ENCODE peak calls at places on chromosomes 5 and 9, in nine cellular contexts. B is T follicular helper cell, E is fibroblast of the conjunctiva, V is choroid plexus epithelial cell, N is skeletal muscle cell, K is midbrain, X is astrocyte of the spinal cord, J is germinal center, M is GM04504. L is an unnamed sample.

GRCh38 chr5:78624011-78624541 is 24.5 kb downstream of the LHFPL2 start:
- DNase-seq in B (no peak), E (no peak), V (no peak), N (no peak), K (peak), X (no peak), J (no peak), M (no peak), L (no peak)

GRCh38 chr9:134940236-134941208 is 22.8 kb upstream of the FCN1 start:
- DNase-seq in B (no peak), E (no peak), V (no peak), N (no peak), K (no peak), X (no peak), J (no peak), M (no peak), L (no peak)

GRCh38 chr5:96662725-96663513 is 743 bp downstream of the CAST start:
- DNase-seq in B (peak), E (peak), V (peak), N (peak), K (peak), X (peak), J (peak), M (peak), L (peak)

GRCh38 chr9:118693645-118694044 is 675.6 kb downstream of the BRINP1 start:
- DNase-seq in B (no peak), E (no peak), V (peak), N (no peak), K (no peak), X (no peak), J (no peak), M (no peak), L (no peak)

GRCh38 chr9:128685636-128686489 is 3.2 kb upstream of the SET start:
- DNase-seq in B (no peak), E (no peak), V (no peak), N (no peak), K (no peak), X (no peak), J (peak), M (no peak), L (no peak)

GRCh38 chr5:119280380-119280779 is 75.4 kb upstream of the TNFAIP8 start:
- DNase-seq in B (no peak), E (no peak), V (no peak), N (no peak), K (no peak), X (no peak), J (no peak), M (no peak), L (no peak)

GRCh38 chr9:73023025-73023541 is 70.2 kb upstream of the ALDH1A1 start:
- DNase-seq in B (peak), E (peak), V (peak), N (peak), K (peak), X (peak), J (peak), M (peak), L (peak)

GRCh38 chr5:96905864-96906263 is 29.6 kb downstream of the ERAP2 start:
- DNase-seq in B (no peak), E (no peak), V (no peak), N (no peak), K (no peak), X (no peak), J (no peak), M (no peak), L (no peak)

GRCh38 chr5:69271376-69271775 is 36.7 kb downstream of the CDK7 start:
- DNase-seq in B (no peak), E (no peak), V (peak), N (no peak), K (no peak), X (peak), J (no peak), M (peak), L (no peak)

GRCh38 chr5:151627650-151628049 is 36.5 kb upstream of the FAT2 start:
- DNase-seq in B (no peak), E (no peak), V (no peak), N (no peak), K (no peak), X (no peak), J (no peak), M (no peak), L (no peak)

GRCh38 chr5:75349663-75350062 is 12.6 kb downstream of the HMGCR start:
- DNase-seq in B (no peak), E (no peak), V (no peak), N (no peak), K (no peak), X (no peak), J (no peak), M (no peak), L (no peak)

GRCh38 chr5:116237917-116238502 is 153.2 kb downstream of the COMMD10 start:
- DNase-seq in B (no peak), E (no peak), V (peak), N (no peak), K (no peak), X (no peak), J (no peak), M (peak), L (no peak)

GRCh38 chr9:130698514-130698913 is 4.9 kb downstream of the EXOSC2 start:
- DNase-seq in B (no peak), E (no peak), V (peak), N (no peak), K (no peak), X (peak), J (no peak), M (no peak), L (no peak)

GRCh38 chr5:32814141-32814540 is 103.0 kb downstream of the NPR3 start:
- DNase-seq in B (no peak), E (no peak), V (peak), N (no peak), K (no peak), X (no peak), J (no peak), M (no peak), L (no peak)

GRCh38 chr5:6166698-6167394 is 211.5 kb downstream of the MED10 start:
- DNase-seq in B (no peak), E (no peak), V (no peak), N (no peak), K (no peak), X (no peak), J (no peak), M (no peak), L (no peak)

GRCh38 chr9:109349431-109349846 is 28.6 kb upstream of the EPB41L4B start:
- DNase-seq in B (no peak), E (peak), V (peak), N (peak), K (peak), X (peak), J (no peak), M (peak), L (peak)

GRCh38 chr5:109743770-109744212 is 54.1 kb downstream of the MAN2A1 start:
- DNase-seq in B (no peak), E (peak), V (peak), N (peak), K (no peak), X (peak), J (no peak), M (peak), L (no peak)

GRCh38 chr9:20395671-20396070 is 226.6 kb downstream of the MLLT3 start:
- DNase-seq in B (no peak), E (no peak), V (no peak), N (no peak), K (no peak), X (no peak), J (no peak), M (no peak), L (no peak)

GRCh38 chr9:77981332-77981731 is 50.3 kb downstream of the GNAQ start:
- DNase-seq in B (no peak), E (no peak), V (peak), N (no peak), K (peak), X (peak), J (no peak), M (no peak), L (no peak)

GRCh38 chr5:1329111-1329579 is 15.8 kb downstream of the CLPTM1L start:
- DNase-seq in B (no peak), E (no peak), V (no peak), N (no peak), K (no peak), X (no peak), J (no peak), M (no peak), L (no peak)

GRCh38 chr5:72285425-72285821 is 34.6 kb downstream of the MRPS27 start:
- DNase-seq in B (no peak), E (no peak), V (no peak), N (no peak), K (no peak), X (no peak), J (no peak), M (no peak), L (no peak)

GRCh38 chr9:129406278-129407225 is 214.3 kb downstream of the C9orf50 start:
- DNase-seq in B (no peak), E (no peak), V (no peak), N (no peak), K (no peak), X (no peak), J (no peak), M (no peak), L (no peak)

GRCh38 chr9:86128235-86128822 is 29.0 kb upstream of the GOLM1 start:
- DNase-seq in B (no peak), E (no peak), V (no peak), N (no peak), K (no peak), X (no peak), J (no peak), M (no peak), L (no peak)

GRCh38 chr9:136794281-136795026 is 1.7 kb upstream of the CCDC183 start:
- DNase-seq in B (no peak), E (no peak), V (no peak), N (no peak), K (no peak), X (no peak), J (no peak), M (no peak), L (no peak)

GRCh38 chr5:179327026-179327735 is 18.1 kb downstream of the ADAMTS2 start:
- DNase-seq in B (no peak), E (no peak), V (no peak), N (no peak), K (no peak), X (no peak), J (no peak), M (no peak), L (no peak)

GRCh38 chr5:134555889-134556311 is 30.4 kb downstream of the JADE2 start:
- DNase-seq in B (peak), E (peak), V (peak), N (no peak), K (peak), X (peak), J (peak), M (no peak), L (no peak)

GRCh38 chr9:89185980-89186379 is 7.4 kb upstream of the SHC3 start:
- DNase-seq in B (no peak), E (no peak), V (peak), N (no peak), K (no peak), X (peak), J (no peak), M (no peak), L (no peak)

GRCh38 chr9:134367061-134367460 is 40.8 kb downstream of the RXRA start:
- DNase-seq in B (no peak), E (no peak), V (no peak), N (no peak), K (no peak), X (no peak), J (no peak), M (no peak), L (no peak)

GRCh38 chr5:87300744-87301143 is 33.1 kb downstream of the RASA1 start:
- DNase-seq in B (no peak), E (peak), V (peak), N (peak), K (no peak), X (peak), J (no peak), M (peak), L (no peak)

GRCh38 chr5:66122379-66123034 is 21.6 kb upstream of the SREK1 start:
- DNase-seq in B (no peak), E (no peak), V (no peak), N (peak), K (no peak), X (no peak), J (no peak), M (no peak), L (no peak)

L was measured in NCI-H774.